ENCODE peak calls at places on chromosomes 12 and 14, in four cellular contexts. O is left lung, E is GM23248, T is left ventricle myocardium inferior. I is an unnamed sample.

GRCh38 chr12:40325349-40325960 is 100.7 kb downstream of the LRRK2 start:
- DNase-seq in O (no peak), E (peak), T (no peak), I (peak)

GRCh38 chr14:102591944-102592772 is at the start of gene RCOR1:
- DNase-seq in O (peak), E (peak), T (peak), I (peak)

GRCh38 chr12:131699434-131699833 is 11.5 kb upstream of the SFSWAP start:
- DNase-seq in O (no peak), E (peak), T (no peak), I (no peak)

GRCh38 chr12:5102806-5103205 is 59.1 kb downstream of the KCNA5 start:
- DNase-seq in O (no peak), E (peak), T (no peak), I (no peak)

GRCh38 chr14:91749857-91750256 is 18.0 kb upstream of the CATSPERB start:
- DNase-seq in O (no peak), E (no peak), T (no peak), I (no peak)

GRCh38 chr14:31320216-31320615 is 100.1 kb downstream of the HEATR5A start:
- DNase-seq in O (no peak), E (no peak), T (peak), I (no peak)

GRCh38 chr14:69131176-69131575 is 21.7 kb downstream of the DCAF5 start:
- DNase-seq in O (no peak), E (no peak), T (no peak), I (no peak)

GRCh38 chr12:130775953-130776856 is 60.1 kb upstream of the RIMBP2 start:
- DNase-seq in O (peak), E (peak), T (no peak), I (no peak)

GRCh38 chr14:85617799-85618198 is 87.9 kb downstream of the FLRT2 start:
- DNase-seq in O (no peak), E (no peak), T (no peak), I (no peak)

GRCh38 chr14:43789458-43789857 is 717.6 kb downstream of the FSCB start:
- DNase-seq in O (no peak), E (no peak), T (no peak), I (no peak)

GRCh38 chr14:49594347-49595089 is 4.2 kb upstream of the LRR1 start:
- DNase-seq in O (no peak), E (peak), T (no peak), I (no peak)

GRCh38 chr12:89372584-89373370 is 20.5 kb upstream of the DUSP6 start:
- DNase-seq in O (no peak), E (no peak), T (no peak), I (no peak)

GRCh38 chr12:110304061-110304551 is 23.1 kb downstream of the ATP2A2 start:
- DNase-seq in O (no peak), E (peak), T (no peak), I (no peak)

GRCh38 chr12:113127791-113128199 is 7.8 kb downstream of the RASAL1 start:
- DNase-seq in O (no peak), E (no peak), T (no peak), I (no peak)

GRCh38 chr14:104424406-104425072 is 155.0 kb upstream of the C14orf180 start:
- DNase-seq in O (no peak), E (no peak), T (no peak), I (no peak)

GRCh38 chr12:131346578-131347344 is 364.1 kb upstream of the SFSWAP start:
- DNase-seq in O (no peak), E (no peak), T (no peak), I (no peak)

GRCh38 chr12:31369712-31370521 is 44.0 kb upstream of the SINHCAF start:
- DNase-seq in O (no peak), E (peak), T (peak), I (no peak)

GRCh38 chr14:76391981-76392690 is 16.2 kb downstream of the ESRRB start:
- DNase-seq in O (no peak), E (no peak), T (no peak), I (no peak)

GRCh38 chr12:124917135-124917840 is 2.8 kb upstream of the UBC start:
- DNase-seq in O (peak), E (peak), T (peak), I (peak)

GRCh38 chr12:132700212-132700913 is 10.3 kb upstream of the PGAM5 start:
- DNase-seq in O (no peak), E (peak), T (no peak), I (no peak)

GRCh38 chr12:1829306-1829900 is 9.0 kb downstream of the LRTM2 start:
- DNase-seq in O (no peak), E (no peak), T (no peak), I (no peak)

GRCh38 chr14:86999076-86999475 is 993.9 kb downstream of the GALC start:
- DNase-seq in O (no peak), E (peak), T (no peak), I (no peak)

GRCh38 chr14:56126514-56126913 is 8.3 kb downstream of the PELI2 start:
- DNase-seq in O (no peak), E (no peak), T (no peak), I (no peak)

GRCh38 chr12:119713551-119714031 is 45.7 kb downstream of the PRKAB1 start:
- DNase-seq in O (peak), E (no peak), T (no peak), I (no peak)

GRCh38 chr12:130137141-130138018 is 24.9 kb upstream of the FZD10 start:
- DNase-seq in O (no peak), E (no peak), T (no peak), I (no peak)

DNA sequence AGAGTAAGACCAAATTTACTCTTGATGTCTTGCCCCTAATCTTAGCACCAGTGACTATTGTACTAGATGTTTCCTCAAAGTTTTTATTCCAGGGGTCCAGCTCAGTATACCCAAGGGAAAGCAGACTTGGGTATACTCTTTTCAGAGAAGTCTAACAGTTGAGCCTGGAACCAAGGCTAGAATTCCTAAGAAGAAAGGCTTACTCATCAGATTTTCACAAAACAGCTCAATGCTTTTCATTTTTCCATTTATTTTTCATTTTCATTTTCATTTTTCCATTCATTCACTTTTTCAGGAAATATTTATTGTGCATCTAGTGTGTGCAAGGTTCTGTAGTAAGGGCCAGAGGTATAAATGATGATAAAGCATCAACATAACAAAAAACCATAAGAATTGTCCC is 143.2 kb downstream of the PHLDA1 start:
- DNase-seq in O (no peak), E (no peak), T (no peak), I (no peak)
- H3K27ac ChIP-seq in O (no peak), E (no peak), T (no peak), I (no peak)

DNA sequence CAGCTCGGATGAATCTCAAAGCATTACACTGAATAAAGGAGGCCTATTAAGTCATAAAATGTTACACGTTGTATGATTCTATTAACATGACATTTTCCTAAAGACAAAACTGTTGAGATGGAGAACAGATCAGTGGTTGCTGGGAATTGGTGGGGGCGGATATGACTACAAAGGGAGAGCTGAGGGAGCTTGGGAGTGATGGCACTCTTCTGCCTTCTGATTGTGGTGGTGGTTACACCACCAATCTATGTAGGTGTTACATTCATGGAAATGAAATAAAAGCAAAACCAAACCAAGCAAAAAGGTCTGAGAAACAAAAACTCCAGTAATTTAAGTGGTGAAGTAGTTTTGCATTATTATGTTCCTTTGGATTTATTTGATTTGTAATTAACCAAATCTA is 16.4 kb upstream of the EVL start:
- DNase-seq in O (no peak), E (peak), T (no peak), I (no peak)
- H3K27ac ChIP-seq in O (no peak), E (peak), T (no peak), I (no peak)

GRCh38 chr14:36173161-36173560 is 3.4 kb downstream of the PTCSC3 start:
- DNase-seq in O (no peak), E (no peak), T (no peak), I (no peak)
- H3K27ac ChIP-seq in O (no peak), E (no peak), T (no peak), I (no peak)

DNA sequence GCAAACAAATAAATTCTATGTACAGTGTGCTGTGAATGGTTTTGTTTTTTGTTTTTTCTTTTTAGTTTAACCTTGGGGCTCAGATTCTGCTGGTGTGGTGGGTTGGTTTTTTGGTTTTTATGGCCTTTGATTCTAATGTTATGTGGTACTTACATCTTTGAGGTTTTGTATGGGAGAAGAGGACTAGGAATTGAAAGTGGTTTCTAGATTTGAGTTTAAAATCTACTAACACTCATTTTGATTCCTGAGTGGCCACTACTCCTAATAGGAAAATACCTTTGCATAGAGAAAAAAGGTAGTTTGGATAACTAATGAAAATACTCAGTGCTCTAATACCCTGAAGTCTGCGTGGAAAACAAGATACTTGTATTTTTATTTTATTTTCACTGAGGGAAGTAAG is 137.7 kb downstream of the MON2 start:
- DNase-seq in O (no peak), E (no peak), T (no peak), I (no peak)
- H3K27ac ChIP-seq in O (peak), E (peak), T (peak), I (no peak)